ENCODE peak calls at places on chromosome 7, in four cellular contexts. E, W, Y and F are unnamed samples.

GRCh38 chr7:1488016-1488415 is 16.2 kb downstream of the INTS1 start:
- DNase-seq in E (no peak), W (no peak), Y (no peak), F (no peak)

GRCh38 chr7:1694551-1694950 is 24.5 kb downstream of the ELFN1 start:
- DNase-seq in E (no peak), W (no peak), Y (no peak), F (peak; percentile 32)

GRCh38 chr7:41828911-41829310 is 126.0 kb upstream of the INHBA start:
- DNase-seq in E (no peak), W (no peak), Y (no peak), F (no peak)

GRCh38 chr7:1807821-1808600 is 137.9 kb downstream of the ELFN1 start:
- DNase-seq in E (no peak), W (no peak), Y (no peak), F (no peak)

GRCh38 chr7:28685660-28686417 is 272.3 kb downstream of the TRIL start:
- DNase-seq in E (peak; percentile 96), W (peak; percentile 100), Y (peak; percentile 97), F (peak; percentile 97)

GRCh38 chr7:23247101-23247601 is 576 bp downstream of the GPNMB start:
- DNase-seq in E (no peak), W (no peak), Y (no peak), F (no peak)

GRCh38 chr7:124032369-124033092 is at the start of gene TMEM229A:
- DNase-seq in E (no peak), W (peak; percentile 5), Y (no peak), F (no peak)

GRCh38 chr7:110119883-110120581 is 970.9 kb upstream of the LRRN3 start:
- DNase-seq in E (no peak), W (no peak), Y (no peak), F (peak; percentile 11)

GRCh38 chr7:86949052-86949778 is 110.2 kb downstream of the ELAPOR2 start:
- DNase-seq in E (no peak), W (no peak), Y (no peak), F (no peak)

GRCh38 chr7:141421306-141421705 is 129.9 kb upstream of the AGK start:
- DNase-seq in E (no peak), W (no peak), Y (no peak), F (no peak)

GRCh38 chr7:32459767-32460166 is 30.4 kb downstream of the LSM5 start:
- DNase-seq in E (no peak), W (no peak), Y (no peak), F (no peak)

GRCh38 chr7:90669002-90669401 is 72.9 kb downstream of the CDK14 start:
- DNase-seq in E (no peak), W (no peak), Y (no peak), F (no peak)

GRCh38 chr7:24457215-24457549 is 116.1 kb upstream of the PALS2 start:
- DNase-seq in E (no peak), W (no peak), Y (no peak), F (no peak)

GRCh38 chr7:7693881-7694280 is 24.5 kb downstream of the RPA3 start:
- DNase-seq in E (peak; percentile 16), W (peak; percentile 16), Y (no peak), F (no peak)

GRCh38 chr7:47038621-47039020 is 543.3 kb downstream of the TNS3 start:
- DNase-seq in E (no peak), W (no peak), Y (no peak), F (no peak)

GRCh38 chr7:144384555-144385245 is 18.8 kb downstream of the NOBOX start:
- DNase-seq in E (no peak), W (peak; percentile 17), Y (peak; percentile 46), F (no peak)